ENCODE peak calls at places on chromosomes 3 and 15, in four cellular contexts. One of them, this sample, is unnamed.
A peak's percentile ranks its signal among the peaks of the same experiment; 100 is the strongest.

GRCh38 chr3:152910966-152911365 is 76.0 kb downstream of the P2RY1 start:
- DNase-seq in SK-N-SH: no peak
- DNase-seq in A549: no peak
- DNase-seq in GM12878: no peak
- DNase-seq in this sample: no peak

GRCh38 chr3:185724761-185725160 is 100.1 kb downstream of the IGF2BP2 start:
- DNase-seq in A549: no peak
- DNase-seq in SK-N-SH: no peak
- DNase-seq in GM12878: no peak
- DNase-seq in this sample: no peak

GRCh38 chr3:196518999-196519737 is 4.0 kb upstream of the SMCO1 start:
- DNase-seq in GM12878: no peak
- DNase-seq in A549: peak; percentile 80
- DNase-seq in SK-N-SH: peak; percentile 43
- DNase-seq in this sample: peak; percentile 82

GRCh38 chr3:130905551-130905950 is 11.7 kb downstream of the ATP2C1 start:
- DNase-seq in GM12878: no peak
- DNase-seq in SK-N-SH: no peak
- DNase-seq in A549: peak; percentile 4
- DNase-seq in this sample: no peak

GRCh38 chr15:57364282-57365007 is 11.9 kb upstream of the CGNL1 start:
- DNase-seq in A549: no peak
- DNase-seq in GM12878: no peak
- DNase-seq in SK-N-SH: no peak
- DNase-seq in this sample: peak; percentile 15

GRCh38 chr3:71964170-71964569 is 179.2 kb upstream of the PROK2 start:
- DNase-seq in A549: no peak
- DNase-seq in GM12878: no peak
- DNase-seq in SK-N-SH: no peak
- DNase-seq in this sample: no peak

GRCh38 chr3:127717357-127718243 is 44.8 kb downstream of the ABTB1 start:
- DNase-seq in GM12878: no peak
- DNase-seq in A549: no peak
- DNase-seq in SK-N-SH: no peak
- DNase-seq in this sample: no peak

GRCh38 chr15:62506217-62506805 is 341.2 kb upstream of the C2CD4B start:
- DNase-seq in SK-N-SH: no peak
- DNase-seq in GM12878: no peak
- DNase-seq in A549: peak; percentile 85
- DNase-seq in this sample: peak; percentile 78

GRCh38 chr3:142705256-142705655 is 18.6 kb upstream of the TRPC1 start:
- DNase-seq in A549: no peak
- DNase-seq in SK-N-SH: peak; percentile 20
- DNase-seq in GM12878: no peak
- DNase-seq in this sample: no peak

GRCh38 chr3:146948161-146948560 is 343.0 kb upstream of the PLSCR5 start:
- DNase-seq in SK-N-SH: no peak
- DNase-seq in GM12878: no peak
- DNase-seq in A549: no peak
- DNase-seq in this sample: no peak

GRCh38 chr3:29693863-29694262 is 413.0 kb downstream of the RBMS3 start:
- DNase-seq in SK-N-SH: peak; percentile 30
- DNase-seq in GM12878: no peak
- DNase-seq in A549: peak; percentile 85
- DNase-seq in this sample: no peak

GRCh38 chr3:67490658-67491057 is 163.8 kb downstream of the SUCLG2 start:
- DNase-seq in SK-N-SH: no peak
- DNase-seq in GM12878: no peak
- DNase-seq in A549: no peak
- DNase-seq in this sample: no peak

GRCh38 chr3:150793641-150794040 is 30.7 kb upstream of the SIAH2 start:
- DNase-seq in GM12878: no peak
- DNase-seq in A549: no peak
- DNase-seq in SK-N-SH: no peak
- DNase-seq in this sample: peak; percentile 32

GRCh38 chr15:69035205-69035917 is 20.9 kb downstream of the NOX5 start:
- DNase-seq in SK-N-SH: no peak
- DNase-seq in GM12878: no peak
- DNase-seq in A549: peak; percentile 75
- DNase-seq in this sample: peak; percentile 23

GRCh38 chr3:196902296-196902695 is 34.6 kb downstream of the SENP5 start:
- DNase-seq in SK-N-SH: no peak
- DNase-seq in GM12878: no peak
- DNase-seq in A549: no peak
- DNase-seq in this sample: no peak

GRCh38 chr3:75188937-75189336 is 475.2 kb upstream of the FRG2C start:
- DNase-seq in SK-N-SH: no peak
- DNase-seq in A549: no peak
- DNase-seq in GM12878: no peak
- DNase-seq in this sample: no peak

GRCh38 chr3:75192065-75192658 is 472.0 kb upstream of the FRG2C start:
- DNase-seq in SK-N-SH: peak; percentile 28
- DNase-seq in A549: peak; percentile 37
- DNase-seq in GM12878: no peak
- DNase-seq in this sample: peak; percentile 35
- TF ChIP-seq PBX3 in SK-N-SH: no peak
- TF ChIP-seq PBX3 in A549: no peak
- TF ChIP-seq PBX3 in GM12878: no peak
- TF ChIP-seq PBX3 in this sample: no peak

DNA sequence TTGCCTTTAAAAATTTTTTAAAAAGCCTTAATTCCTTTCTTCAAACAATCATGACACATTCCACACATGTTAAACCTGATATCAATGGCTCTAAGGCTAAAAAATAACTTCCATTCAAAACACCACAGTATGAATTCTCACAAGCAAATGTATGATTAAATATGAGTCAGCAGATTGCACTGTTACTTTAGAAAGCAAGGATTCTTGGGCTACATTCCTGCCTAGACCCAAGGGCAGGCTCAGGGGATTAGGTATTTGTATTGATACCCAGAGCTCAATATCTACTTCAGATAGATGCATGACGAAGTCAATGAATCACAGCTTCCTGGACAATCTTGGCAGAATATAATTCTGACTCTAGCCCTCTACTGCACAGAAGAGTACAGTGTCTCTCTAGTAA is 65.7 kb downstream of the RARB start:
- DNase-seq in SK-N-SH: no peak
- DNase-seq in GM12878: no peak
- DNase-seq in A549: peak; percentile 23
- DNase-seq in this sample: no peak
- TF ChIP-seq PBX3 in SK-N-SH: peak; percentile 71
- TF ChIP-seq PBX3 in GM12878: no peak
- TF ChIP-seq PBX3 in A549: no peak
- TF ChIP-seq PBX3 in this sample: no peak

DNA sequence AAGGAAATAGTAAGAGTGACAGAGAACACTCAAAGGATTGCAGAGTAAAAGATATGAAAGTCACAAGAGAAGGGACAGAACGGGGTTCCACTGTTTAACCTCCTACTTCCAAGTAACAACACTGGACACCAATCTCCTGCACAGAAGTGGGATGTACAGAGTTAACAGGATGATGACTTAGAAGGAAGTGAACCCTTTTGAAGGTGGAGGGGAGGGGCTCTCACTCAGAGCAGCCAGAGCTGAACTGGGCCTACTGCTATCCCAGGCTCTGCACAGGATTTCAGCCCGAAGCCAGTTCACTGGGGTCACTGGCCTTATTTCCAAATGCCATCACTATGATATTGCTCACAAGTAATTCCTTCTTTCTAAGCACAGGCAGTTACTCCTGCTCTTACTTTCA is 130.2 kb upstream of the PRICKLE2 start:
- DNase-seq in A549: peak; percentile 35
- DNase-seq in GM12878: no peak
- DNase-seq in SK-N-SH: no peak
- DNase-seq in this sample: no peak
- TF ChIP-seq PBX3 in A549: no peak
- TF ChIP-seq PBX3 in GM12878: no peak
- TF ChIP-seq PBX3 in SK-N-SH: no peak
- TF ChIP-seq PBX3 in this sample: no peak

GRCh38 chr15:32851619-32852416 is 134.0 kb downstream of the GREM1 start:
- DNase-seq in GM12878: no peak
- DNase-seq in A549: peak; percentile 33
- DNase-seq in SK-N-SH: no peak
- DNase-seq in this sample: no peak
- TF ChIP-seq PBX3 in GM12878: no peak
- TF ChIP-seq PBX3 in A549: no peak
- TF ChIP-seq PBX3 in SK-N-SH: peak; percentile 63
- TF ChIP-seq PBX3 in this sample: no peak

GRCh38 chr15:89203705-89204273 is 17.6 kb downstream of the RLBP1 start:
- DNase-seq in A549: no peak
- DNase-seq in GM12878: no peak
- DNase-seq in SK-N-SH: no peak
- DNase-seq in this sample: no peak
- TF ChIP-seq PBX3 in A549: no peak
- TF ChIP-seq PBX3 in GM12878: no peak
- TF ChIP-seq PBX3 in SK-N-SH: no peak
- TF ChIP-seq PBX3 in this sample: no peak

This sample was measured in HepG2.